ENCODE peak calls at places on chromosomes 13 and 19, in four cellular contexts. One of them, this sample, is unnamed.

GRCh38 chr13:31903072-31903815 is 128.3 kb upstream of the FRY start:
- DNase-seq in stimulated activated CD4-positive, alpha-beta T cell treated with anti-CD3 and anti-CD28 coated beads, TNF-alpha, amount 100 ng/mL, for 1 hour: no peak
- DNase-seq in body of pancreas: no peak
- DNase-seq in A549: no peak
- DNase-seq in this sample: no peak

GRCh38 chr19:45884682-45885555 is 1.0 kb downstream of the IRF2BP1 start:
- DNase-seq in stimulated activated CD4-positive, alpha-beta T cell treated with anti-CD3 and anti-CD28 coated beads, TNF-alpha, amount 100 ng/mL, for 1 hour: no peak
- DNase-seq in body of pancreas: no peak
- DNase-seq in A549: no peak
- DNase-seq in this sample: no peak

GRCh38 chr19:7159105-7159933 is 89.8 kb downstream of the ZNF557 start:
- DNase-seq in stimulated activated CD4-positive, alpha-beta T cell treated with anti-CD3 and anti-CD28 coated beads, TNF-alpha, amount 100 ng/mL, for 1 hour: no peak
- DNase-seq in body of pancreas: peak; percentile 43
- DNase-seq in A549: peak; percentile 18
- DNase-seq in this sample: no peak

GRCh38 chr13:38535271-38535670 is 151.6 kb upstream of the FREM2 start:
- DNase-seq in stimulated activated CD4-positive, alpha-beta T cell treated with anti-CD3 and anti-CD28 coated beads, TNF-alpha, amount 100 ng/mL, for 1 hour: no peak
- DNase-seq in body of pancreas: no peak
- DNase-seq in A549: no peak
- DNase-seq in this sample: no peak

GRCh38 chr19:55643003-55643732 is at the start of gene ZNF581:
- DNase-seq in stimulated activated CD4-positive, alpha-beta T cell treated with anti-CD3 and anti-CD28 coated beads, TNF-alpha, amount 100 ng/mL, for 1 hour: peak; percentile 63
- DNase-seq in body of pancreas: peak; percentile 79
- DNase-seq in A549: peak; percentile 86
- DNase-seq in this sample: peak; percentile 72

GRCh38 chr19:10995926-10996600 is 35.2 kb downstream of the SMARCA4 start:
- DNase-seq in stimulated activated CD4-positive, alpha-beta T cell treated with anti-CD3 and anti-CD28 coated beads, TNF-alpha, amount 100 ng/mL, for 1 hour: no peak
- DNase-seq in body of pancreas: no peak
- DNase-seq in A549: no peak
- DNase-seq in this sample: no peak

GRCh38 chr19:2785244-2786000 is at the start of gene THOP1:
- DNase-seq in stimulated activated CD4-positive, alpha-beta T cell treated with anti-CD3 and anti-CD28 coated beads, TNF-alpha, amount 100 ng/mL, for 1 hour: peak; percentile 93
- DNase-seq in body of pancreas: peak; percentile 100
- DNase-seq in A549: peak; percentile 97
- DNase-seq in this sample: peak; percentile 98

GRCh38 chr13:75417006-75417384 is 65.0 kb downstream of the TBC1D4 start:
- DNase-seq in stimulated activated CD4-positive, alpha-beta T cell treated with anti-CD3 and anti-CD28 coated beads, TNF-alpha, amount 100 ng/mL, for 1 hour: no peak
- DNase-seq in body of pancreas: no peak
- DNase-seq in A549: no peak
- DNase-seq in this sample: no peak

GRCh38 chr19:51018745-51019543 is 565 bp downstream of the KLK10 start:
- DNase-seq in stimulated activated CD4-positive, alpha-beta T cell treated with anti-CD3 and anti-CD28 coated beads, TNF-alpha, amount 100 ng/mL, for 1 hour: no peak
- DNase-seq in body of pancreas: no peak
- DNase-seq in A549: no peak
- DNase-seq in this sample: no peak

GRCh38 chr13:43543331-43543730 is 243.4 kb downstream of the ENOX1 start:
- DNase-seq in stimulated activated CD4-positive, alpha-beta T cell treated with anti-CD3 and anti-CD28 coated beads, TNF-alpha, amount 100 ng/mL, for 1 hour: no peak
- DNase-seq in body of pancreas: no peak
- DNase-seq in A549: no peak
- DNase-seq in this sample: no peak